ENCODE peak calls at places on chromosomes 2 and 18, in four cellular contexts. M is astrocyte of the spinal cord, Y is hepatocyte, Z is HFF-Myc. A is an unnamed sample.

GRCh38 chr18:50839341-50839740 is 19.5 kb upstream of the MRO start:
- DNase-seq in M (no peak), Y (no peak), Z (no peak), A (no peak)

GRCh38 chr2:63581266-63581961 is 6.9 kb downstream of the WDPCP start:
- DNase-seq in M (peak; percentile 22), Y (no peak), Z (no peak), A (peak; percentile 36)

GRCh38 chr2:2840681-2841300 is 509.7 kb upstream of the MYT1L start:
- DNase-seq in M (no peak), Y (no peak), Z (no peak), A (no peak)

GRCh38 chr2:170404846-170405245 is 226.9 kb downstream of the MYO3B start:
- DNase-seq in M (no peak), Y (no peak), Z (no peak), A (no peak)

GRCh38 chr2:85662899-85663683 is 4.9 kb downstream of the SFTPB start:
- DNase-seq in M (peak; percentile 89), Y (peak; percentile 38), Z (peak; percentile 70), A (peak; percentile 75)

GRCh38 chr18:61333746-61334490 is 688 bp downstream of the CDH20 start:
- DNase-seq in M (peak; percentile 29), Y (peak; percentile 21), Z (no peak), A (no peak)

GRCh38 chr18:5646739-5647138 is 102.9 kb upstream of the EPB41L3 start:
- DNase-seq in M (no peak), Y (no peak), Z (no peak), A (no peak)

GRCh38 chr2:50863856-50864255 is 168.1 kb downstream of the NRXN1 start:
- DNase-seq in M (no peak), Y (no peak), Z (no peak), A (no peak)

GRCh38 chr18:48831802-48832201 is 119.0 kb downstream of the SMAD7 start:
- DNase-seq in M (no peak), Y (no peak), Z (no peak), A (no peak)

GRCh38 chr2:222024934-222025890 is 273.6 kb downstream of the PAX3 start:
- DNase-seq in M (peak; percentile 59), Y (peak; percentile 60), Z (peak; percentile 21), A (no peak)

GRCh38 chr2:86360781-86361180 is 23.4 kb upstream of the REEP1 start:
- DNase-seq in M (no peak), Y (no peak), Z (no peak), A (no peak)

GRCh38 chr2:216109962-216110614 is 940 bp downstream of the XRCC5 start:
- DNase-seq in M (peak; percentile 67), Y (peak; percentile 56), Z (no peak), A (peak; percentile 37)

GRCh38 chr18:75066936-75067335 is 142.0 kb downstream of the PTGR3 start:
- DNase-seq in M (no peak), Y (no peak), Z (no peak), A (no peak)

GRCh38 chr2:222731183-222731582 is 59.7 kb downstream of the MOGAT1 start:
- DNase-seq in M (no peak), Y (no peak), Z (peak; percentile 41), A (no peak)

GRCh38 chr2:221674446-221674845 is 102.3 kb upstream of the EPHA4 start:
- DNase-seq in M (peak; percentile 35), Y (no peak), Z (no peak), A (no peak)

GRCh38 chr18:23772327-23772920 is 83.2 kb downstream of the LAMA3 start:
- DNase-seq in M (no peak), Y (no peak), Z (peak; percentile 25), A (no peak)

GRCh38 chr18:32674491-32674890 is 98.3 kb downstream of the KLHL14 start:
- DNase-seq in M (no peak), Y (no peak), Z (no peak), A (no peak)

GRCh38 chr2:238143239-238143951 is 4.9 kb downstream of the KLHL30 start:
- DNase-seq in M (peak; percentile 10), Y (no peak), Z (no peak), A (peak; percentile 12)

GRCh38 chr18:43606800-43607199 is 329.5 kb upstream of the SYT4 start:
- DNase-seq in M (no peak), Y (no peak), Z (no peak), A (no peak)

GRCh38 chr2:235766206-235766794 is 272.5 kb downstream of the AGAP1 start:
- DNase-seq in M (peak; percentile 84), Y (peak; percentile 92), Z (peak; percentile 81), A (peak; percentile 50)

GRCh38 chr2:134836986-134837385 is 1.4 kb upstream of the ACMSD start:
- DNase-seq in M (peak; percentile 95), Y (no peak), Z (peak; percentile 5), A (peak; percentile 22)

GRCh38 chr2:54613361-54613760 is 110.1 kb upstream of the EML6 start:
- DNase-seq in M (peak; percentile 56), Y (no peak), Z (no peak), A (no peak)

GRCh38 chr2:232547991-232548390 is 2.4 kb downstream of the TIGD1 start:
- DNase-seq in M (no peak), Y (no peak), Z (no peak), A (no peak)

GRCh38 chr2:128549646-128550260 is 231.1 kb upstream of the HS6ST1 start:
- DNase-seq in M (peak; percentile 47), Y (peak; percentile 42), Z (no peak), A (no peak)

GRCh38 chr2:12211326-12212170 is 465.1 kb downstream of the LPIN1 start:
- DNase-seq in M (no peak), Y (no peak), Z (no peak), A (no peak)

GRCh38 chr2:120219291-120219690 is 3.9 kb downstream of the TMEM185B start:
- DNase-seq in M (no peak), Y (no peak), Z (no peak), A (no peak)

GRCh38 chr2:195592101-195592500 is 64.9 kb upstream of the SLC39A10 start:
- DNase-seq in M (no peak), Y (no peak), Z (no peak), A (no peak)
- TF ChIP-seq CTCF in M (no peak), Y (no peak), Z (no peak), A (no peak)

GRCh38 chr18:30886998-30887397 is 155.5 kb downstream of the DSC3 start:
- DNase-seq in M (no peak), Y (no peak), Z (no peak), A (no peak)

GRCh38 chr18:30888344-30888743 is 154.2 kb downstream of the DSC3 start:
- DNase-seq in M (no peak), Y (no peak), Z (no peak), A (no peak)

GRCh38 chr18:30889582-30890301 is 152.8 kb downstream of the DSC3 start:
- DNase-seq in M (peak; percentile 50), Y (peak; percentile 42), Z (no peak), A (no peak)
- TF ChIP-seq CTCF in M (peak; percentile 47), Y (peak; percentile 67), Z (no peak), A (no peak)

GRCh38 chr2:187581125-187581896 is 27.1 kb upstream of the TFPI start:
- DNase-seq in M (peak; percentile 65), Y (peak; percentile 60), Z (peak; percentile 15), A (peak; percentile 19)

GRCh38 chr2:187575081-187576067 is 21.1 kb upstream of the TFPI start:
- DNase-seq in M (peak; percentile 62), Y (no peak), Z (no peak), A (peak; percentile 36)

GRCh38 chr2:187577310-187577709 is 23.1 kb upstream of the TFPI start:
- DNase-seq in M (no peak), Y (peak; percentile 16), Z (no peak), A (no peak)

GRCh38 chr2:187576906-187577305 is 22.7 kb upstream of the TFPI start:
- DNase-seq in M (no peak), Y (no peak), Z (no peak), A (no peak)

DNA sequence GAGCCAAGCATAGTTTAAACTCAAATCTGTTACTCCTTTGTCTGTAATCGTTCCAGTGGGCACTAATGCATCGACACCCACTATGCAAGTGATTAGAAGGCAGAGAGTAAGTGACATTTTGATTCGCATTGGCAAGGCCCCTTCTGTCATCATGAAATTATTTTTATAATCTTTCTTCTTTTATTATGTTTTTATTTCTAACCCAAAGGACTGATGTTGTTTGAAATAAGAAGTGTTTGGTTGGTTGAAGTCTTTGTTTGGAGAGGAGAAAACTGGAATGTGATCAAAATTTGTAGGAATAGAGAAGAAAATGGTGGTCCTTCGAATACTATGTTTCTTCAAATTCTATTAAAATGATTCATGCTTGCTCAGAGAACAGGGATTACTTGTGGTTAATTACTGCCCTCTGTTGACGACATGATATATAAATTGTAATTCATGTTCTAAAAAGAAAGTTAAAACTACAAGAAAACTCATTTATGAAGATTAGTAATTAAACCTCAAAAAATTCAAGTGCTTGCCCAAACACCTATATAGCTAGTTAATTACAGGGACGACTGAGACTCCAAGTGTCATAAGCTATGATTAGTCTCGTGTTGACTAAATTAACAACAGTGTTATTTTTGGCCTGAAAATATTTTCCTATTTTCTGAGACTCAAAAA is 26.4 kb upstream of the TFPI start:
- DNase-seq in M (peak; percentile 87), Y (peak; percentile 72), Z (peak; percentile 55), A (peak; percentile 44)
- TF ChIP-seq CTCF in M (peak; percentile 27), Y (peak; percentile 62), Z (peak; percentile 8), A (peak; percentile 33)

GRCh38 chr2:83016343-83017110 is 1442.6 kb downstream of the SUCLG1 start:
- DNase-seq in M (no peak), Y (no peak), Z (no peak), A (no peak)
- TF ChIP-seq CTCF in M (no peak), Y (no peak), Z (no peak), A (no peak)

GRCh38 chr2:69389271-69389670 is 2.2 kb upstream of the GFPT1 start:
- DNase-seq in M (no peak), Y (no peak), Z (no peak), A (no peak)

GRCh38 chr2:69386789-69387734 is at the start of gene GFPT1:
- DNase-seq in M (peak; percentile 94), Y (peak; percentile 98), Z (peak; percentile 41), A (peak; percentile 87)

GRCh38 chr2:69386376-69386775 is 651 bp downstream of the GFPT1 start:
- DNase-seq in M (no peak), Y (no peak), Z (no peak), A (no peak)

GRCh38 chr2:69390001-69390400 is 3.0 kb upstream of the GFPT1 start:
- DNase-seq in M (no peak), Y (no peak), Z (no peak), A (no peak)

GRCh38 chr2:69387770-69388481 is 899 bp upstream of the GFPT1 start:
- DNase-seq in M (no peak), Y (peak; percentile 34), Z (no peak), A (no peak)
- TF ChIP-seq CTCF in M (no peak), Y (no peak), Z (no peak), A (no peak)